ENCODE peak calls at places on chromosomes 16 and 17, in six cellular contexts. One of them, this sample, is unnamed.

GRCh38 chr17:918102-918740 is 61.4 kb downstream of the NXN start:
- DNase-seq in AG10803: peak
- DNase-seq in uterus: no peak
- DNase-seq in breast epithelium: no peak
- DNase-seq in esophagus muscularis mucosa: no peak
- DNase-seq in mammary epithelial cell: no peak
- DNase-seq in this sample: no peak

GRCh38 chr16:27408012-27408601 is 6.1 kb downstream of the IL21R start:
- DNase-seq in AG10803: peak
- DNase-seq in uterus: no peak
- DNase-seq in breast epithelium: no peak
- DNase-seq in esophagus muscularis mucosa: peak
- DNase-seq in mammary epithelial cell: peak
- DNase-seq in this sample: no peak

GRCh38 chr17:39664581-39665561 is at the start of gene TCAP:
- DNase-seq in AG10803: no peak
- DNase-seq in uterus: no peak
- DNase-seq in breast epithelium: no peak
- DNase-seq in esophagus muscularis mucosa: no peak
- DNase-seq in mammary epithelial cell: no peak
- DNase-seq in this sample: no peak

GRCh38 chr17:77496401-77496801 is 355.6 kb downstream of the SEC14L1 start:
- DNase-seq in AG10803: no peak
- DNase-seq in uterus: peak
- DNase-seq in breast epithelium: no peak
- DNase-seq in esophagus muscularis mucosa: no peak
- DNase-seq in mammary epithelial cell: no peak
- DNase-seq in this sample: no peak

GRCh38 chr16:2835638-2836493 is 5.8 kb downstream of the ZG16B start:
- DNase-seq in AG10803: peak
- DNase-seq in uterus: no peak
- DNase-seq in breast epithelium: peak
- DNase-seq in esophagus muscularis mucosa: no peak
- DNase-seq in mammary epithelial cell: peak
- DNase-seq in this sample: no peak

GRCh38 chr17:66782866-66783265 is 52.1 kb upstream of the CACNG5 start:
- DNase-seq in AG10803: no peak
- DNase-seq in uterus: no peak
- DNase-seq in breast epithelium: no peak
- DNase-seq in esophagus muscularis mucosa: no peak
- DNase-seq in mammary epithelial cell: no peak
- DNase-seq in this sample: no peak

GRCh38 chr16:75219838-75220237 is 1.1 kb downstream of the CTRB1 start:
- DNase-seq in AG10803: no peak
- DNase-seq in uterus: no peak
- DNase-seq in breast epithelium: no peak
- DNase-seq in esophagus muscularis mucosa: no peak
- DNase-seq in mammary epithelial cell: no peak
- DNase-seq in this sample: no peak

GRCh38 chr17:73091770-73092517 is 544 bp downstream of the SLC39A11 start:
- DNase-seq in AG10803: no peak
- DNase-seq in uterus: peak
- DNase-seq in breast epithelium: no peak
- DNase-seq in esophagus muscularis mucosa: no peak
- DNase-seq in mammary epithelial cell: peak
- DNase-seq in this sample: no peak

GRCh38 chr17:2815781-2816185 is 19.5 kb downstream of the RAP1GAP2 start:
- DNase-seq in AG10803: no peak
- DNase-seq in uterus: no peak
- DNase-seq in breast epithelium: no peak
- DNase-seq in esophagus muscularis mucosa: no peak
- DNase-seq in mammary epithelial cell: no peak
- DNase-seq in this sample: no peak

GRCh38 chr17:71229036-71229435 is 891.8 kb upstream of the SOX9 start:
- DNase-seq in AG10803: peak
- DNase-seq in uterus: no peak
- DNase-seq in breast epithelium: no peak
- DNase-seq in esophagus muscularis mucosa: no peak
- DNase-seq in mammary epithelial cell: no peak
- DNase-seq in this sample: no peak

GRCh38 chr17:74204474-74204873 is 996 bp downstream of the RPL38 start:
- DNase-seq in AG10803: no peak
- DNase-seq in uterus: no peak
- DNase-seq in breast epithelium: no peak
- DNase-seq in esophagus muscularis mucosa: no peak
- DNase-seq in mammary epithelial cell: no peak
- DNase-seq in this sample: no peak

GRCh38 chr17:17685775-17686291 is 4.6 kb downstream of the RAI1 start:
- DNase-seq in AG10803: peak
- DNase-seq in uterus: peak
- DNase-seq in breast epithelium: no peak
- DNase-seq in esophagus muscularis mucosa: no peak
- DNase-seq in mammary epithelial cell: peak
- DNase-seq in this sample: no peak

GRCh38 chr17:76397687-76398522 is 13.5 kb downstream of the SPHK1 start:
- DNase-seq in AG10803: peak
- DNase-seq in uterus: peak
- DNase-seq in breast epithelium: peak
- DNase-seq in esophagus muscularis mucosa: peak
- DNase-seq in mammary epithelial cell: peak
- DNase-seq in this sample: peak

GRCh38 chr17:31310877-31311276 is 3.0 kb downstream of the EVI2B start:
- DNase-seq in AG10803: no peak
- DNase-seq in uterus: no peak
- DNase-seq in breast epithelium: no peak
- DNase-seq in esophagus muscularis mucosa: no peak
- DNase-seq in mammary epithelial cell: no peak
- DNase-seq in this sample: no peak

GRCh38 chr16:11966173-11966572 is 1.2 kb downstream of the TNFRSF17 start:
- DNase-seq in AG10803: no peak
- DNase-seq in uterus: no peak
- DNase-seq in breast epithelium: no peak
- DNase-seq in esophagus muscularis mucosa: no peak
- DNase-seq in mammary epithelial cell: no peak
- DNase-seq in this sample: no peak

GRCh38 chr17:59618894-59619312 is 792 bp upstream of the CLTC start:
- DNase-seq in AG10803: no peak
- DNase-seq in uterus: no peak
- DNase-seq in breast epithelium: no peak
- DNase-seq in esophagus muscularis mucosa: no peak
- DNase-seq in mammary epithelial cell: no peak
- DNase-seq in this sample: no peak

GRCh38 chr16:67922221-67922620 is 9.4 kb downstream of the CTRL start:
- DNase-seq in AG10803: no peak
- DNase-seq in uterus: no peak
- DNase-seq in breast epithelium: no peak
- DNase-seq in esophagus muscularis mucosa: no peak
- DNase-seq in mammary epithelial cell: no peak
- DNase-seq in this sample: no peak

GRCh38 chr16:9837481-9837880 is 344.7 kb downstream of the GRIN2A start:
- DNase-seq in AG10803: no peak
- DNase-seq in uterus: no peak
- DNase-seq in breast epithelium: no peak
- DNase-seq in esophagus muscularis mucosa: peak
- DNase-seq in mammary epithelial cell: no peak
- DNase-seq in this sample: no peak

GRCh38 chr16:2969545-2970521 is 685 bp downstream of the PAQR4 start:
- DNase-seq in AG10803: peak
- DNase-seq in uterus: no peak
- DNase-seq in breast epithelium: peak
- DNase-seq in esophagus muscularis mucosa: no peak
- DNase-seq in mammary epithelial cell: peak
- DNase-seq in this sample: no peak

GRCh38 chr17:30580916-30581315 is 103.7 kb downstream of the GOSR1 start:
- DNase-seq in AG10803: peak
- DNase-seq in uterus: no peak
- DNase-seq in breast epithelium: no peak
- DNase-seq in esophagus muscularis mucosa: no peak
- DNase-seq in mammary epithelial cell: no peak
- DNase-seq in this sample: no peak

GRCh38 chr17:78324391-78325075 is 35.3 kb downstream of the SOCS3 start:
- DNase-seq in AG10803: peak
- DNase-seq in uterus: peak
- DNase-seq in breast epithelium: peak
- DNase-seq in esophagus muscularis mucosa: peak
- DNase-seq in mammary epithelial cell: no peak
- DNase-seq in this sample: peak

GRCh38 chr16:69179255-69180010 is 7.5 kb upstream of the SNTB2 start:
- DNase-seq in AG10803: peak
- DNase-seq in uterus: peak
- DNase-seq in breast epithelium: peak
- DNase-seq in esophagus muscularis mucosa: peak
- DNase-seq in mammary epithelial cell: peak
- DNase-seq in this sample: no peak

GRCh38 chr16:57619133-57619605 is 9.3 kb upstream of the ADGRG1 start:
- DNase-seq in AG10803: no peak
- DNase-seq in uterus: no peak
- DNase-seq in breast epithelium: no peak
- DNase-seq in esophagus muscularis mucosa: no peak
- DNase-seq in mammary epithelial cell: no peak
- DNase-seq in this sample: no peak

GRCh38 chr16:80976946-80977345 is 29.7 kb downstream of the CMC2 start:
- DNase-seq in AG10803: no peak
- DNase-seq in uterus: no peak
- DNase-seq in breast epithelium: no peak
- DNase-seq in esophagus muscularis mucosa: no peak
- DNase-seq in mammary epithelial cell: peak
- DNase-seq in this sample: no peak

GRCh38 chr16:80972611-80973010 is 34.1 kb downstream of the CMC2 start:
- DNase-seq in AG10803: no peak
- DNase-seq in uterus: no peak
- DNase-seq in breast epithelium: no peak
- DNase-seq in esophagus muscularis mucosa: no peak
- DNase-seq in mammary epithelial cell: no peak
- DNase-seq in this sample: no peak

GRCh38 chr16:80973991-80974390 is 32.7 kb downstream of the CMC2 start:
- DNase-seq in AG10803: no peak
- DNase-seq in uterus: no peak
- DNase-seq in breast epithelium: no peak
- DNase-seq in esophagus muscularis mucosa: no peak
- DNase-seq in mammary epithelial cell: no peak
- DNase-seq in this sample: no peak

GRCh38 chr16:80971814-80972213 is 34.9 kb downstream of the CMC2 start:
- DNase-seq in AG10803: no peak
- DNase-seq in uterus: no peak
- DNase-seq in breast epithelium: no peak
- DNase-seq in esophagus muscularis mucosa: no peak
- DNase-seq in mammary epithelial cell: no peak
- DNase-seq in this sample: no peak

GRCh38 chr16:80974649-80975376 is 31.9 kb downstream of the CMC2 start:
- DNase-seq in AG10803: no peak
- DNase-seq in uterus: no peak
- DNase-seq in breast epithelium: no peak
- DNase-seq in esophagus muscularis mucosa: no peak
- DNase-seq in mammary epithelial cell: no peak
- DNase-seq in this sample: no peak
- TF ChIP-seq CTCF in AG10803: peak
- TF ChIP-seq CTCF in uterus: no peak
- TF ChIP-seq CTCF in breast epithelium: no peak
- TF ChIP-seq CTCF in esophagus muscularis mucosa: no peak
- TF ChIP-seq CTCF in mammary epithelial cell: peak
- TF ChIP-seq CTCF in this sample: peak

GRCh38 chr16:55655381-55655708 is 443 bp upstream of the SLC6A2 start:
- DNase-seq in AG10803: no peak
- DNase-seq in uterus: no peak
- DNase-seq in breast epithelium: no peak
- DNase-seq in esophagus muscularis mucosa: no peak
- DNase-seq in mammary epithelial cell: no peak
- DNase-seq in this sample: no peak
- TF ChIP-seq CTCF in AG10803: no peak
- TF ChIP-seq CTCF in uterus: no peak
- TF ChIP-seq CTCF in breast epithelium: no peak
- TF ChIP-seq CTCF in esophagus muscularis mucosa: no peak
- TF ChIP-seq CTCF in mammary epithelial cell: no peak
- TF ChIP-seq CTCF in this sample: no peak

GRCh38 chr16:72794319-72794718 is 253.6 kb downstream of the ZFHX3 start:
- DNase-seq in AG10803: no peak
- DNase-seq in uterus: no peak
- DNase-seq in breast epithelium: no peak
- DNase-seq in esophagus muscularis mucosa: peak
- DNase-seq in mammary epithelial cell: no peak
- DNase-seq in this sample: no peak
- TF ChIP-seq CTCF in AG10803: no peak
- TF ChIP-seq CTCF in uterus: no peak
- TF ChIP-seq CTCF in breast epithelium: no peak
- TF ChIP-seq CTCF in esophagus muscularis mucosa: no peak
- TF ChIP-seq CTCF in mammary epithelial cell: no peak
- TF ChIP-seq CTCF in this sample: no peak

DNA sequence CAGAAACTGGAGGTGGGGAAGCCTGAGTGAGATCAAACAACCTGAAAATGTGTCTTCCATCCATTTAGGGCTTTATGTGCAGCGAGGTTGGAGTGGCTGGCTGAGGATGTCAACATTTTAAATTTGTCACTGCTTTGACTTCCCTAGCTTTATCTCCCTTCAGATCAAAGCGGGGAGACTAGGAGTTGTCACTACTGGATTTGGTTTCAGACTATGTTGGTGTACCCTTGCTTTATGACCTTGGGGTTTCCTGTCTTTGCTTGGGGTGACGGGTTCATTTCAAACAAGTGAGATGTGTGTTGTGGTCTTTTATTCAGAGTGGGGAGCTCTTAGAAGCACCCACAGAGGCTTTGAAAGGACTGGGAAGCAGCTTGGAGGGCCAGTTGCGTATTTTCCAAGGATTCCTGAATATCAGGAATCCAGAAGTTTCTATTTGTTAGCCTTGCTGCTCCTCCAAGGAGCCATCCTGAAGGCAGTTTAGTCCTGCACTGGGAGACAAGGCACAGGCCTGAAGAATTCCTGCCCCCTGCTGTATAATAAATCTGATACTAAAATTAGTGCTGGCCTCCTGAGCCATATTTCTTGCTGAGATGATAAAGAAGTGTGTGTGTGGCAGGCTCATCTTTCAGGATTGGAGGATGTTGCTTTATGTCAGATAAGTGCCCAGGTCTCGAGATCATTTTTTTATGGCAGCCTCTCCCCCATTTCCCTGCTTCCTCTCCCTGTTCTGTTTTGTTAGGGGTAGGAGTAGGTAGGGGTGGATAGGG is 25.7 kb downstream of the MSI2 start:
- DNase-seq in AG10803: no peak
- DNase-seq in uterus: no peak
- DNase-seq in breast epithelium: no peak
- DNase-seq in esophagus muscularis mucosa: no peak
- DNase-seq in mammary epithelial cell: no peak
- DNase-seq in this sample: no peak
- TF ChIP-seq CTCF in AG10803: no peak
- TF ChIP-seq CTCF in uterus: no peak
- TF ChIP-seq CTCF in breast epithelium: no peak
- TF ChIP-seq CTCF in esophagus muscularis mucosa: no peak
- TF ChIP-seq CTCF in mammary epithelial cell: no peak
- TF ChIP-seq CTCF in this sample: peak

DNA sequence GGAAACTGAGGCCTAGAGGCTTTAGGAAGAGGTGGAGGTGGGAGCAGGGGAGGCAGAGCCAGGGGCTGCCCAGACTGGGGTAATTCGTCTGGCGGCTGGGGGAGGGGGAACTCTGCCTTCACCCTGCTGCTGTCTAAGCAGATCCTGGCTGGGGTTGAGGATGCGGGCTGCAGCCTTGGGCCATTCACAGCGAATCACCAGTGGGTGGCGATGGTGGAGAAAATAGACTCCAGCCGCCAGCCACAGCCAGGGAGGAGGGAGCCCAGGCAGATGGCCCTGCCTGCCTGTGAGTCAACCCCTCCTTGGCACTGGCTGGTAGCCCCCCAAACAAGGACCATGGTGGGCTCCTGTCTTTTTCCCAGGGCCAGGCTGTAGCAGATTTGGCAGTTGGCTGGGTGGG is 41.7 kb upstream of the CDH5 start:
- DNase-seq in AG10803: peak
- DNase-seq in uterus: no peak
- DNase-seq in breast epithelium: no peak
- DNase-seq in esophagus muscularis mucosa: no peak
- DNase-seq in mammary epithelial cell: no peak
- DNase-seq in this sample: no peak
- TF ChIP-seq CTCF in AG10803: no peak
- TF ChIP-seq CTCF in uterus: no peak
- TF ChIP-seq CTCF in breast epithelium: no peak
- TF ChIP-seq CTCF in esophagus muscularis mucosa: no peak
- TF ChIP-seq CTCF in mammary epithelial cell: no peak
- TF ChIP-seq CTCF in this sample: peak

This sample was measured in osteocyte.